ENCODE peak calls at places on chromosomes 7 and 10, in five cellular contexts. T, R, J, E and G are unnamed samples.

GRCh38 chr10:71319042-71319799 is at the start of gene SLC29A3:
- DNase-seq in T (peak), J (peak), E (peak), R (peak), G (peak)

GRCh38 chr7:11985376-11985775 is 153.4 kb upstream of the THSD7A start:
- DNase-seq in J (no peak), E (no peak), R (no peak), T (no peak), G (no peak)

GRCh38 chr10:42979730-42980467 is 97.0 kb upstream of the RET start:
- DNase-seq in E (no peak), R (no peak), J (no peak), T (no peak), G (no peak)

GRCh38 chr10:62805139-62806092 is 896 bp downstream of the ADO start:
- DNase-seq in J (no peak), E (peak), T (peak), R (no peak), G (no peak)

GRCh38 chr7:92421676-92422435 is 25.4 kb upstream of the GATAD1 start:
- DNase-seq in T (peak), E (no peak), J (no peak), R (no peak), G (no peak)

GRCh38 chr10:47087667-47088066 is 176.4 kb downstream of the PTPN20 start:
- DNase-seq in R (no peak), J (no peak), T (no peak), E (no peak), G (no peak)

GRCh38 chr7:1062296-1063294 is 18.2 kb downstream of the GPR146 start:
- DNase-seq in J (peak), T (no peak), E (no peak), R (no peak), G (peak)

GRCh38 chr10:112490543-112490942 is 43.5 kb downstream of the VTI1A start:
- DNase-seq in R (no peak), J (no peak), E (peak), T (no peak), G (no peak)

GRCh38 chr7:5595545-5596045 is 172.0 kb upstream of the TNRC18 start:
- DNase-seq in J (no peak), R (no peak), E (no peak), T (peak), G (no peak)

GRCh38 chr10:91805110-91805825 is 7.0 kb downstream of the TNKS2 start:
- DNase-seq in E (no peak), J (no peak), R (no peak), T (no peak), G (no peak)

GRCh38 chr7:80496586-80496985 is 15.3 kb downstream of the GNAT3 start:
- DNase-seq in J (no peak), E (no peak), T (no peak), R (no peak), G (no peak)

GRCh38 chr7:80500325-80500724 is 11.5 kb downstream of the GNAT3 start:
- DNase-seq in J (no peak), R (no peak), T (no peak), E (no peak), G (no peak)

GRCh38 chr7:80498481-80499349 is 13.1 kb downstream of the GNAT3 start:
- DNase-seq in R (no peak), J (no peak), T (no peak), E (no peak), G (no peak)

GRCh38 chr7:80499350-80499955 is 12.4 kb downstream of the GNAT3 start:
- DNase-seq in J (no peak), E (peak), R (peak), T (no peak), G (no peak)
- TF ChIP-seq TAF1 in J (no peak), E (no peak), R (no peak), T (no peak), G (no peak)

GRCh38 chr10:1358147-1358546 is 302.0 kb downstream of the WDR37 start:
- DNase-seq in T (no peak), E (no peak), J (no peak), R (no peak), G (no peak)

GRCh38 chr10:1358860-1359598 is 302.8 kb downstream of the WDR37 start:
- DNase-seq in E (no peak), R (no peak), T (no peak), J (no peak), G (no peak)

GRCh38 chr10:1354776-1355435 is 298.7 kb downstream of the WDR37 start:
- DNase-seq in T (no peak), R (no peak), J (no peak), E (no peak), G (no peak)

GRCh38 chr10:1359599-1359955 is 303.4 kb downstream of the WDR37 start:
- DNase-seq in E (no peak), T (no peak), J (no peak), R (no peak), G (no peak)

GRCh38 chr10:1356349-1356748 is 300.2 kb downstream of the WDR37 start:
- DNase-seq in T (no peak), E (no peak), R (no peak), J (no peak), G (no peak)
- TF ChIP-seq POLR2A in T (no peak), E (no peak), R (no peak), J (no peak), G (no peak)

GRCh38 chr10:44065788-44066075 is 319.2 kb downstream of the CXCL12 start:
- DNase-seq in T (no peak), E (no peak), J (no peak), R (no peak), G (no peak)

GRCh38 chr10:44064987-44065787 is 319.7 kb downstream of the CXCL12 start:
- DNase-seq in E (no peak), J (no peak), T (no peak), R (no peak), G (no peak)

GRCh38 chr10:44067432-44067831 is 317.5 kb downstream of the CXCL12 start:
- DNase-seq in R (no peak), J (no peak), T (no peak), E (no peak), G (no peak)

GRCh38 chr10:44066211-44066837 is 318.6 kb downstream of the CXCL12 start:
- DNase-seq in T (no peak), E (no peak), R (no peak), J (no peak), G (no peak)

GRCh38 chr10:44066856-44067255 is 318.0 kb downstream of the CXCL12 start:
- DNase-seq in T (no peak), R (no peak), E (no peak), J (no peak), G (no peak)
- TF ChIP-seq TAF1 in T (no peak), R (no peak), E (no peak), J (no peak), G (no peak)

GRCh38 chr10:79242620-79243152 is 104.6 kb upstream of the PPIF start:
- DNase-seq in E (no peak), R (no peak), T (no peak), J (peak), G (peak)
- TF ChIP-seq POLR2A in E (no peak), R (no peak), T (no peak), J (peak), G (peak)

GRCh38 chr7:112360681-112361080 is 89.6 kb upstream of the IFRD1 start:
- DNase-seq in E (no peak), R (no peak), J (no peak), T (no peak), G (no peak)

GRCh38 chr7:112362796-112363195 is 87.5 kb upstream of the IFRD1 start:
- DNase-seq in R (no peak), J (no peak), T (no peak), E (no peak), G (no peak)

GRCh38 chr7:112359086-112359485 is 91.2 kb upstream of the IFRD1 start:
- DNase-seq in R (no peak), J (no peak), T (no peak), E (no peak), G (no peak)

GRCh38 chr7:112361154-112361553 is 89.1 kb upstream of the IFRD1 start:
- DNase-seq in J (no peak), R (no peak), T (no peak), E (no peak), G (no peak)

DNA sequence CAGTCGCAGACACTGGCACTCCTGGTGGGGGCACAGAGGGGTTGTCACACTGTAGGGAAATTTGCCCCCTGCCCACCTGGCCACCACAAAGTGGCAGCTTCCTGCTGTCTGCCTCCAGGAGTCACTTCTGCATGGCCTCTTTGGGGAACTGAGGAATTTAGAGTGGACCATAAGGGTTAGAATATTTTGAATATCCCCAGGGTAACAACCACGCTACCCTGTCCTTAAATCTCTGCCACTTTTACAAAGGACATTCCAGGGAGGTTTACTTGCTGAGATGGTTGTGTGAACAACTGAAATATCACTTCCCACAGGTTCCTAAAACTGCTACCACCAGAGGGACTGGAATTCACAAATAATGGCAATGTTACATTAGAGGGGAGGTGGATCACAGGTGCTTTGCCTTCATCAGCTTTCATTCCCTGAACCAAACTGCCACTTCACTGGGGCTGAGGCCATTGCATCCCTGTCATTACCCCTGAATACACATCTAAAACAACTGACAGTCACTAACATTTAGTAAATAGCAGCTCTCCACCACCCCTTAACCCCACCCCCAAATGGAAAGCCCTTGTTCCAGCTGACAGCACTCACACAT is 88.1 kb upstream of the IFRD1 start:
- DNase-seq in E (no peak), T (no peak), J (no peak), R (no peak), G (no peak)
- TF ChIP-seq TAF1 in E (no peak), T (no peak), J (no peak), R (no peak), G (no peak)

DNA sequence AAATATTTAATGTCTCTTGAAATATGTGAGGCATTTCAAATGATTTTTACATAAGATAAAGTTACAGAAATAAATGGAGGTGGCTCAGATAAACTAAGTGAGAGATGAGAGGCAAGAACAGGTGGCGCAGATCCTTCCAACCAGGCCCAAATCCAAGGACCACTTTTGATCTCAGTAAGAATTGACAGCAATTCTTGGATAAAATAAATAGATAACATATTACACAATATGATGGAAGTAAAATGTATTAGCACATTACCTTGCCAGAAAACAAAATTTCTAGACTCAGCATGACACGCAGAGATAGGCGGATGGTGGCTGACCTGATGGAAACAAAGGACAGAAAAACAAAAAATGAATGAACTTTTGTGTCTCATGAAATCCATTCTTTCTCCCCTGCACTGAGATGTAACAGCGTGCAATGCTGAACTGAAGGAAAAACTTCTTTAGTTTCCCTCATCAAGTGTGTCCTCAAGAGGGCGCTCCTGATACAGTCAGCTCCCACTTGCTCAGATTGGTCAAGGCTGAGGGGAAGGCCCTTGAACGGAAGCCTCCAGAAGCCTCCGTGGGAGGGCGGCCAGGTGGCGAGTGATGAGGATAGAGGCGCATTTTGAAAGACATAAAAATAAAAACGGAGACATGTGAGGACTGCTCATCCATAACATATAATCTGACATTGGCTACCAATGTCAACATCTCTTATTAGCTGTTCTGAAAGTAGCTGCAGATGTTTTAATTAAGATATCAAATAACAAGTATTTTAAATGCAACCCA is 62.8 kb upstream of the GSDME start:
- DNase-seq in J (peak), E (peak), R (no peak), T (peak), G (peak)
- TF ChIP-seq POLR2A in J (no peak), E (no peak), R (no peak), T (no peak), G (no peak)

GRCh38 chr10:46014215-46014614 is 16.2 kb downstream of the NCOA4 start:
- DNase-seq in J (no peak), E (no peak), R (no peak), T (no peak), G (no peak)

GRCh38 chr10:46017733-46018132 is 12.7 kb downstream of the NCOA4 start:
- DNase-seq in T (no peak), R (no peak), J (no peak), E (no peak), G (no peak)

GRCh38 chr10:46016190-46016589 is 14.2 kb downstream of the NCOA4 start:
- DNase-seq in E (no peak), J (no peak), T (no peak), R (no peak), G (no peak)

GRCh38 chr10:46016811-46017210 is 13.6 kb downstream of the NCOA4 start:
- DNase-seq in T (no peak), J (no peak), R (no peak), E (no peak), G (no peak)

DNA sequence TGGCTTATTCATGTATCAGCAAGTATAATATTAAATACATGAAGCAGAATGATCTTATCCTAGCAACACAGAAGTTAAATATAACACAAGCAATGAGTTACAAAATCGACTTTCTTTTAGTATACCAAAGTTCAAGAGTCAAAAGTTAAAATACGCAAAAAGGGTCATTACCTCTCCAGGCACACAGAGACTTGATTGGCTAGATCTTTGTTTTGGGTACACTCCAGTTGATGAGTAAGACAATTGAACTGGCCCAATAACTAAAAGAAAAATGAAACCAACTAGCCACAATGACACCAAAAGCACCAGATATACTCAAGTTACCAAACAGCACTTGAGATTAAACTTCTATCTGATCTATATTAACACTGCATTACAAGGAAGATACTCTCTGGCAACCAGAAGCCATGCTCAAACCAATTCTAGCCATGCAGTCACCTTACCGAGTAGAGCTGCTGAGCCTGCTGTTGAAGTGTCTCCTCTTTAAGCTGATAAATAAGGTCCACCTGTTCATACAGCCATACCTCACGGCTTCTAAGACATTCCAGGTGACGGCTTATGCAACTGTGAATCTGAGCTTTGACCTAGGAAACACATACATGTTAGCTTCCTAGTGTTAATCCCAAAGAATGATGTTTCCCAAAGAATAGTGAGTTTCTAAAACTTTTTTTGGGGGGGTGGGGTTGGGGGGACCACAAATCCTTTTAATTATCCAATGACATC is 15.6 kb downstream of the NCOA4 start:
- DNase-seq in R (no peak), E (no peak), T (no peak), J (no peak), G (no peak)
- TF ChIP-seq TAF1 in R (no peak), E (no peak), T (no peak), J (no peak), G (no peak)